ENCODE peak calls at places on chromosomes 4 and X, in seven cellular contexts. Z is mesothelial cell of epicardium, Y is left lobe of liver, D is GM10248, P is fibroblast of mammary gland, C is NAMALWA, J is T follicular helper cell. U is an unnamed sample.

GRCh38 chrX:133273180-133273579 is 55.0 kb upstream of the TFDP3 start:
- DNase-seq in J (no peak), Z (no peak), P (no peak), Y (no peak), D (no peak), C (no peak), U (no peak)

GRCh38 chrX:69025802-69026301 is 139.4 kb downstream of the PJA1 start:
- DNase-seq in J (no peak), Y (no peak), C (no peak), D (no peak), P (peak), Z (no peak), U (no peak)

GRCh38 chr4:108170729-108171540 is 2.2 kb upstream of the LEF1 start:
- DNase-seq in C (peak), J (no peak), Y (no peak), Z (no peak), D (no peak), P (no peak), U (no peak)

GRCh38 chr4:176782794-176783193 is 9.9 kb downstream of the VEGFC start:
- DNase-seq in P (peak), J (no peak), Y (no peak), D (no peak), Z (no peak), C (no peak), U (no peak)

GRCh38 chr4:10034136-10034535 is 12.8 kb upstream of the SLC2A9 start:
- DNase-seq in D (no peak), Z (no peak), J (no peak), C (no peak), P (no peak), Y (no peak), U (no peak)

GRCh38 chr4:14883166-14883565 is 119.1 kb upstream of the CPEB2 start:
- DNase-seq in D (no peak), Y (no peak), P (no peak), J (no peak), Z (no peak), C (no peak), U (no peak)

GRCh38 chr4:31104596-31104995 is 384.4 kb downstream of the PCDH7 start:
- DNase-seq in C (no peak), D (no peak), P (no peak), Z (no peak), J (no peak), Y (no peak), U (no peak)

GRCh38 chr4:67545996-67546356 is 673 bp upstream of the CENPC start:
- DNase-seq in J (no peak), D (no peak), Z (no peak), P (no peak), C (no peak), Y (no peak), U (no peak)

GRCh38 chrX:139738581-139738980 is 30.6 kb upstream of the MCF2 start:
- DNase-seq in Y (no peak), J (no peak), D (no peak), Z (no peak), P (peak), C (no peak), U (no peak)

GRCh38 chrX:103927633-103928032 is 34.8 kb upstream of the TMSB15B start:
- DNase-seq in P (no peak), Y (no peak), J (no peak), D (no peak), C (no peak), Z (no peak), U (no peak)

GRCh38 chr4:185358514-185359433 is 37.0 kb downstream of the LRP2BP start:
- DNase-seq in C (no peak), P (no peak), Z (no peak), D (no peak), Y (no peak), J (no peak), U (peak)

GRCh38 chrX:54695816-54696487 is 102.1 kb downstream of the ITIH6 start:
- DNase-seq in Y (no peak), Z (no peak), P (peak), J (no peak), D (peak), C (peak), U (no peak)

GRCh38 chr4:112284166-112284565 is 1.5 kb downstream of the TIFA start:
- DNase-seq in J (no peak), Y (no peak), P (no peak), Z (no peak), C (peak), D (no peak), U (no peak)

GRCh38 chr4:60396680-60397079 is 803.4 kb upstream of the ADGRL3 start:
- DNase-seq in C (no peak), D (no peak), Y (no peak), P (no peak), J (no peak), Z (no peak), U (no peak)

GRCh38 chrX:50707955-50708694 is 105.9 kb downstream of the SHROOM4 start:
- DNase-seq in C (no peak), Y (peak), J (no peak), D (no peak), P (no peak), Z (no peak), U (no peak)

GRCh38 chrX:41332408-41332987 is 1.5 kb upstream of the DDX3X start:
- DNase-seq in P (no peak), J (peak), Z (no peak), D (no peak), C (peak), Y (no peak), U (no peak)

GRCh38 chr4:30716158-30716557 is 4.0 kb upstream of the PCDH7 start:
- DNase-seq in Z (no peak), P (peak), Y (no peak), D (peak), J (no peak), C (peak), U (no peak)

GRCh38 chr4:74640111-74640903 is 154.0 kb downstream of the BTC start:
- DNase-seq in Z (no peak), J (no peak), C (no peak), Y (no peak), D (no peak), P (peak), U (no peak)

GRCh38 chr4:16457944-16458343 is 231.7 kb upstream of the TAPT1 start:
- DNase-seq in P (peak), Y (no peak), D (no peak), Z (no peak), J (no peak), C (no peak), U (no peak)

GRCh38 chr4:28702571-28702970 is 1841.9 kb downstream of the STIM2 start:
- DNase-seq in C (no peak), P (peak), J (no peak), D (no peak), Z (no peak), Y (no peak), U (no peak)

GRCh38 chr4:6876440-6876839 is 33.2 kb upstream of the TBC1D14 start:
- DNase-seq in Y (no peak), D (no peak), P (no peak), Z (no peak), J (no peak), C (no peak), U (no peak)

GRCh38 chr4:182770969-182771330 is 146.2 kb downstream of the DCTD start:
- DNase-seq in D (no peak), J (no peak), P (no peak), Y (no peak), C (no peak), Z (no peak), U (no peak)

GRCh38 chrX:19174401-19175025 is 52.2 kb upstream of the ADGRG2 start:
- DNase-seq in Z (no peak), C (no peak), D (no peak), J (no peak), Y (no peak), P (peak), U (no peak)

GRCh38 chr4:7844247-7844991 is 95.2 kb downstream of the AFAP1 start:
- DNase-seq in Z (peak), J (peak), D (peak), C (peak), Y (peak), P (peak), U (no peak)

GRCh38 chr4:71266090-71266794 is 72.6 kb upstream of the SLC4A4 start:
- DNase-seq in J (no peak), Y (no peak), D (peak), C (no peak), Z (no peak), P (peak), U (no peak)

GRCh38 chr4:185190001-185190856 is 13.6 kb downstream of the CFAP97 start:
- DNase-seq in P (no peak), J (no peak), D (no peak), C (no peak), Z (no peak), Y (no peak), U (no peak)

GRCh38 chr4:101294591-101294990 is 52.7 kb downstream of the PPP3CA start:
- DNase-seq in P (no peak), J (no peak), C (no peak), Z (no peak), Y (no peak), D (no peak), U (no peak)

GRCh38 chrX:132165651-132166050 is 37.8 kb upstream of the FRMD7 start:
- DNase-seq in Z (no peak), J (no peak), D (no peak), P (peak), Y (no peak), C (no peak), U (no peak)

GRCh38 chrX:68503830-68504229 is 5.0 kb downstream of the YIPF6 start:
- DNase-seq in C (no peak), D (no peak), Y (no peak), J (no peak), Z (no peak), P (peak), U (no peak)

GRCh38 chr4:107036602-107037151 is 564 bp upstream of the DKK2 start:
- DNase-seq in D (peak), C (no peak), P (no peak), Z (peak), J (no peak), Y (no peak), U (no peak)

GRCh38 chrX:15745179-15745578 is 7.1 kb downstream of the CA5B start:
- DNase-seq in J (no peak), Z (no peak), P (peak), Y (no peak), D (no peak), C (no peak), U (no peak)

GRCh38 chr4:54281060-54281781 is 52.1 kb downstream of the PDGFRA start:
- DNase-seq in J (no peak), D (no peak), Y (peak), Z (no peak), P (peak), C (no peak), U (peak)

GRCh38 chrX:154486052-154486395 is 391 bp downstream of the UBL4A start:
- DNase-seq in P (no peak), D (no peak), J (no peak), C (peak), Z (peak), Y (peak), U (no peak)

GRCh38 chr4:156581282-156581681 is 390.3 kb downstream of the PDGFC start:
- DNase-seq in C (no peak), J (no peak), Z (no peak), P (no peak), Y (no peak), D (no peak), U (no peak)

GRCh38 chrX:17563515-17563914 is 173.8 kb upstream of the SCML1 start:
- DNase-seq in D (no peak), P (peak), Y (no peak), Z (no peak), J (no peak), C (no peak), U (no peak)

U was measured in smooth muscle cell of the brain vasculature.